ENCODE peak calls at places on chromosome 4, in eight cellular contexts. N is T-cell; E is progenitor cell of endocrine pancreas; O is GM20000; Z is midbrain; J is tibial nerve; V is BE2C; C is activated CD4-positive, alpha-beta T cell treated with anti-CD3 and anti-CD28 coated beads for 24 hours. I is an unnamed sample.
A peak's percentile ranks its signal among the peaks of the same experiment; 100 is the strongest.

GRCh38 chr4:94856030-94856429 is 98.3 kb downstream of the BMPR1B start:
- DNase-seq in J (no peak), V (peak; percentile 20), N (no peak), O (no peak), E (no peak), Z (no peak), C (no peak), I (no peak)

GRCh38 chr4:68319040-68319439 is 30.9 kb downstream of the YTHDC1 start:
- DNase-seq in V (no peak), Z (no peak), N (no peak), J (no peak), E (no peak), C (no peak), O (no peak), I (no peak)

GRCh38 chr4:85475631-85476233 is 782 bp downstream of the ARHGAP24 start:
- DNase-seq in J (no peak), C (no peak), Z (no peak), O (no peak), E (peak; percentile 33), N (no peak), V (peak; percentile 45), I (no peak)

GRCh38 chr4:165398570-165398969 is 19.8 kb downstream of the CPE start:
- DNase-seq in O (no peak), C (no peak), V (no peak), Z (peak; percentile 29), E (no peak), N (no peak), J (no peak), I (no peak)

GRCh38 chr4:3827616-3828492 is 61.7 kb downstream of the ADRA2C start:
- DNase-seq in Z (peak; percentile 81), J (peak; percentile 18), O (no peak), N (no peak), E (no peak), C (no peak), V (peak; percentile 96), I (no peak)

GRCh38 chr4:101279377-101279871 is 67.9 kb downstream of the PPP3CA start:
- DNase-seq in N (no peak), E (no peak), Z (peak; percentile 13), C (no peak), O (peak; percentile 7), J (peak; percentile 48), V (peak; percentile 48), I (peak; percentile 28)

GRCh38 chr4:119656342-119656741 is 27.7 kb upstream of the PDE5A start:
- DNase-seq in V (no peak), O (no peak), Z (no peak), J (no peak), E (no peak), C (no peak), N (no peak), I (no peak)

GRCh38 chr4:8754634-8755589 is 116.7 kb downstream of the HMX1 start:
- DNase-seq in Z (no peak), E (no peak), V (peak; percentile 3), O (no peak), J (no peak), C (no peak), N (no peak), I (no peak)

GRCh38 chr4:111883557-111883999 is 261.7 kb upstream of the FAM241A start:
- DNase-seq in E (no peak), V (no peak), C (no peak), N (no peak), J (no peak), Z (no peak), O (no peak), I (no peak)

GRCh38 chr4:148376151-148376550 is 66.1 kb downstream of the NR3C2 start:
- DNase-seq in V (peak; percentile 15), C (no peak), N (peak; percentile 45), Z (no peak), E (no peak), O (no peak), J (peak; percentile 24), I (peak; percentile 73)

GRCh38 chr4:41748788-41749445 is 392 bp upstream of the PHOX2B start:
- DNase-seq in J (no peak), O (no peak), N (no peak), C (no peak), Z (no peak), V (peak; percentile 67), E (no peak), I (no peak)

GRCh38 chr4:57068237-57068981 is 41.8 kb downstream of the IGFBP7 start:
- DNase-seq in O (no peak), N (no peak), J (no peak), Z (no peak), V (no peak), C (no peak), E (no peak), I (no peak)

GRCh38 chr4:1209821-1210220 is 37.4 kb upstream of the SPON2 start:
- DNase-seq in Z (peak; percentile 64), E (no peak), O (no peak), V (peak; percentile 37), C (no peak), J (peak; percentile 54), N (no peak), I (no peak)

GRCh38 chr4:2858451-2859217 is 15.0 kb downstream of the ADD1 start:
- DNase-seq in N (no peak), E (no peak), O (no peak), C (no peak), J (no peak), V (no peak), Z (no peak), I (no peak)

GRCh38 chr4:1571986-1572385 is 112.1 kb downstream of the FAM53A start:
- DNase-seq in N (no peak), J (no peak), V (no peak), C (no peak), Z (no peak), O (no peak), E (no peak), I (no peak)

GRCh38 chr4:156346959-156347385 is 393.3 kb upstream of the CTSO start:
- DNase-seq in E (no peak), O (no peak), C (no peak), J (no peak), N (no peak), Z (no peak), V (no peak), I (no peak)

GRCh38 chr4:179307297-179308136 is 1865.3 kb upstream of the AGA start:
- DNase-seq in J (peak; percentile 11), Z (no peak), V (peak; percentile 61), C (no peak), O (peak; percentile 12), E (peak; percentile 19), N (no peak), I (peak; percentile 51)

GRCh38 chr4:184039963-184040383 is 134.9 kb downstream of the STOX2 start:
- DNase-seq in C (no peak), J (no peak), O (peak; percentile 25), E (no peak), V (no peak), N (no peak), Z (no peak), I (no peak)

GRCh38 chr4:87589531-87589930 is 18.8 kb upstream of the DSPP start:
- DNase-seq in C (no peak), E (no peak), O (no peak), N (no peak), J (no peak), V (no peak), Z (no peak), I (peak; percentile 31)

GRCh38 chr4:122450847-122451246 is 5.7 kb downstream of the IL2 start:
- DNase-seq in N (no peak), J (no peak), C (no peak), O (no peak), Z (no peak), V (no peak), E (no peak), I (no peak)

GRCh38 chr4:55398461-55398860 is 2.7 kb downstream of the TMEM165 start:
- DNase-seq in V (no peak), Z (no peak), N (no peak), E (no peak), J (no peak), C (no peak), O (no peak), I (no peak)

GRCh38 chr4:62948108-62948507 is 1461.1 kb downstream of the TECRL start:
- DNase-seq in C (no peak), O (no peak), Z (no peak), J (no peak), N (no peak), V (no peak), E (no peak), I (no peak)

GRCh38 chr4:20809796-20810195 is 109.5 kb downstream of the PACRGL start:
- DNase-seq in C (no peak), V (no peak), E (no peak), J (no peak), N (no peak), Z (no peak), O (no peak), I (no peak)

GRCh38 chr4:177483271-177483670 is 41.0 kb upstream of the AGA start:
- DNase-seq in E (no peak), J (no peak), V (no peak), C (no peak), N (no peak), Z (no peak), O (no peak), I (no peak)

GRCh38 chr4:108126806-108127205 is 41.9 kb downstream of the LEF1 start:
- DNase-seq in Z (no peak), V (no peak), O (no peak), C (no peak), N (no peak), E (no peak), J (no peak), I (no peak)

GRCh38 chr4:26331380-26331945 is 10.6 kb downstream of the RBPJ start:
- DNase-seq in V (no peak), O (no peak), J (no peak), Z (peak; percentile 22), N (no peak), C (no peak), E (no peak), I (no peak)

GRCh38 chr4:107578321-107578720 is 141.7 kb downstream of the PAPSS1 start:
- DNase-seq in N (no peak), C (no peak), V (no peak), O (no peak), E (no peak), Z (no peak), J (no peak), I (no peak)

GRCh38 chr4:116361782-116362181 is 723.6 kb downstream of the TRAM1L1 start:
- DNase-seq in V (peak; percentile 54), E (no peak), O (no peak), Z (no peak), J (no peak), N (no peak), C (no peak), I (no peak)

GRCh38 chr4:39233783-39234182 is 51.5 kb downstream of the WDR19 start:
- DNase-seq in Z (no peak), J (no peak), E (no peak), O (no peak), V (no peak), C (no peak), N (no peak), I (no peak)

GRCh38 chr4:125187221-125187620 is 127.5 kb upstream of the FAT4 start:
- DNase-seq in E (no peak), Z (no peak), J (no peak), V (no peak), C (no peak), N (no peak), O (no peak), I (no peak)